ENCODE peak calls at places on chromosomes 16 and 17, in five cellular contexts. Z is gastrocnemius medialis, K is IMR-90, R is HepG2, C is heart left ventricle. P is an unnamed sample.

GRCh38 chr16:72860726-72861562 is 187.0 kb downstream of the ZFHX3 start:
- DNase-seq in R (no peak), C (no peak), K (no peak), Z (no peak), P (no peak)

GRCh38 chr16:89841275-89841674 is 13.0 kb downstream of the SPIRE2 start:
- DNase-seq in R (no peak), K (no peak), Z (no peak), C (no peak), P (no peak)

GRCh38 chr16:55039511-55039910 is 108.8 kb downstream of the IRX5 start:
- DNase-seq in R (no peak), Z (no peak), C (no peak), K (no peak), P (no peak)

GRCh38 chr16:25256821-25257503 is 683 bp downstream of the ZKSCAN2 start:
- DNase-seq in Z (no peak), K (peak; percentile 15), C (no peak), R (peak; percentile 40), P (peak; percentile 46)

GRCh38 chr17:7654832-7655540 is 4.3 kb downstream of the ATP1B2 start:
- DNase-seq in R (no peak), C (no peak), Z (no peak), K (peak; percentile 44), P (no peak)

GRCh38 chr17:41540921-41541625 is 13.0 kb upstream of the KRT19 start:
- DNase-seq in K (peak; percentile 32), C (no peak), Z (no peak), R (no peak), P (no peak)

GRCh38 chr16:75116081-75116910 is at the start of gene LDHD:
- DNase-seq in K (no peak), R (peak; percentile 86), C (peak; percentile 93), Z (peak; percentile 95), P (peak; percentile 37)

GRCh38 chr17:67095803-67096202 is 51.4 kb downstream of the CACNG1 start:
- DNase-seq in C (no peak), Z (no peak), R (peak; percentile 11), K (peak; percentile 73), P (no peak)

GRCh38 chr17:41548844-41549595 is 20.9 kb upstream of the KRT19 start:
- DNase-seq in R (peak; percentile 82), K (peak; percentile 86), C (peak; percentile 77), Z (peak; percentile 56), P (peak; percentile 87)

GRCh38 chr16:86922311-86922710 is 344.0 kb downstream of the FOXL1 start:
- DNase-seq in C (no peak), R (no peak), Z (no peak), K (no peak), P (no peak)

GRCh38 chr16:11349599-11350276 is 4.5 kb downstream of the RMI2 start:
- DNase-seq in R (no peak), Z (peak; percentile 63), K (peak; percentile 92), C (peak; percentile 48), P (no peak)

GRCh38 chr17:63652106-63652505 is 29.9 kb downstream of the MAP3K3 start:
- DNase-seq in C (no peak), R (no peak), Z (no peak), K (no peak), P (no peak)

GRCh38 chr17:70084476-70084875 is 9.5 kb downstream of the KCNJ16 start:
- DNase-seq in Z (no peak), K (peak; percentile 29), C (no peak), R (no peak), P (no peak)

GRCh38 chr16:37511-37910 is 15.9 kb downstream of the POLR3K start:
- DNase-seq in R (no peak), K (no peak), Z (no peak), C (no peak), P (no peak)

GRCh38 chr17:77450742-77451270 is 310.0 kb downstream of the SEC14L1 start:
- DNase-seq in C (no peak), R (peak; percentile 23), K (no peak), Z (no peak), P (no peak)

GRCh38 chr16:15631730-15632409 is 11.1 kb downstream of the MARF1 start:
- DNase-seq in R (no peak), K (no peak), C (no peak), Z (no peak), P (no peak)

GRCh38 chr17:81043725-81044427 is 8.9 kb downstream of the BAIAP2 start:
- DNase-seq in C (peak; percentile 52), R (peak; percentile 94), K (no peak), Z (no peak), P (no peak)

GRCh38 chr16:81614654-81615359 is 164.3 kb upstream of the PLCG2 start:
- DNase-seq in Z (no peak), R (no peak), K (no peak), C (no peak), P (no peak)

GRCh38 chr17:4345569-4345968 is 20.9 kb downstream of the UBE2G1 start:
- DNase-seq in K (no peak), R (no peak), C (no peak), Z (no peak), P (no peak)

GRCh38 chr16:56368545-56368944 is 56.8 kb downstream of the AMFR start:
- DNase-seq in Z (no peak), R (no peak), K (no peak), C (no peak), P (no peak)

GRCh38 chr17:59002126-59002525 is 104.6 kb downstream of the TRIM37 start:
- DNase-seq in R (no peak), Z (no peak), C (no peak), K (no peak), P (no peak)

GRCh38 chr17:61127960-61128359 is 271.7 kb upstream of the TBX2 start:
- DNase-seq in C (no peak), Z (no peak), K (peak; percentile 76), R (no peak), P (no peak)

GRCh38 chr16:46871587-46871986 is 12.6 kb upstream of the GPT2 start:
- DNase-seq in Z (no peak), C (no peak), K (no peak), R (no peak), P (no peak)

GRCh38 chr17:64059756-64060155 is 39.3 kb upstream of the ICAM2 start:
- DNase-seq in R (no peak), C (no peak), Z (no peak), K (no peak), P (no peak)

GRCh38 chr16:90019543-90020259 is 445 bp upstream of the DBNDD1 start:
- DNase-seq in C (no peak), K (peak; percentile 89), R (peak; percentile 67), Z (no peak), P (no peak)

GRCh38 chr16:2025878-2026460 is 733 bp upstream of the NHERF2 start:
- DNase-seq in C (peak; percentile 30), R (no peak), Z (no peak), K (no peak), P (no peak)

GRCh38 chr16:2022723-2023097 is 3.1 kb downstream of the NPW start:
- DNase-seq in Z (no peak), R (no peak), C (no peak), K (peak; percentile 26), P (no peak)

GRCh38 chr16:2025251-2025650 is 1.5 kb upstream of the NHERF2 start:
- DNase-seq in R (no peak), Z (no peak), C (no peak), K (no peak), P (no peak)

GRCh38 chr16:2024026-2024425 is 2.7 kb upstream of the NHERF2 start:
- DNase-seq in Z (no peak), C (no peak), K (no peak), R (no peak), P (no peak)

DNA sequence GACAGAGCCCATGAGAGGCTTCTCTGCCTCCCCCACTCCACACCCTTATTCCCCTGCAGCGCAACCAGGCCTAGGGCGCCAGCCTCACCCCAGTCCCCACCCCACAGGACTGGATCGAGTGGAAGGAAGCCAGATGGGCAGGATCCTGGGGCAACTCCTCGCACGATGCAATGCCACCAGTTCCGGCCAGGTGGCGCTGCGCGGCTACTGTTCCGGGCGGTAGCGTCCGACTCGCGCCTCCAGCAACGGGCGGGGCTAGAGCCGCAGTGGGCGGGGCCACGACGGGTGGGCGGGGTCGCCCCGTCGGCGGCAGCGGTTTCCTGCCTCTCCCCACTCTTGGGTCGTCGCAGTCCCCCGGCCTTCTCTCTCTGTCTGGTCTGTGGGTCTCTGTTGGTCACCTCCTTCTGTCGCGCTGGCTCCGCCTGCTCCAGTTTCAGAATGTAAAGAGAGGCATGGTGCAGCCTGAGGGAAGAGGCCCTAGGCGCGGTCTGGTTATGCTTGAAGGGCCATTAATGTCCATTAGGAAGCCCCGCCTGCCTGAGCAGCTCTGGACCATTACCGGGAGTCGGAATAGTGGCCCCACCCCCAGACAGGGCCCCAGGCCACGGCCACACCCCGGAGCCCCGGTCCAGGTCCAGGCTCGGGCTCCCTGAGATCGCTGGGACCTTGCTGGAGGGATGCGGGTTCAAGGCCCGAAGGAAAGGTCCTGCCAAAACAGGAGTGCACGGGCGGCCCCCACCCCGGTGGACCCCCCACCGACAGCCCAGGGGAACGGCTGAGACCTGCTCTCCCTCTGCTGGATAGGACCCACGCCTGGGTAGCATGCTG is 3.4 kb upstream of the NHERF2 start:
- DNase-seq in Z (peak; percentile 88), C (peak; percentile 92), K (peak; percentile 79), R (peak; percentile 75), P (peak; percentile 95)
- TF ChIP-seq POLR2A in Z (peak; percentile 48), C (peak; percentile 81), K (no peak), R (no peak), P (no peak)

GRCh38 chr17:47821424-47822379 is at the start of gene OSBPL7:
- DNase-seq in Z (peak; percentile 82), C (peak; percentile 84), K (peak; percentile 87), R (peak; percentile 76), P (peak; percentile 76)
- TF ChIP-seq POLR2A in Z (peak; percentile 60), C (peak; percentile 41), K (no peak), R (peak; percentile 52), P (peak; percentile 63)

GRCh38 chr17:17590883-17591407 is 563 bp downstream of the PEMT start:
- DNase-seq in C (no peak), K (no peak), Z (no peak), R (no peak), P (no peak)
- TF ChIP-seq POLR2A in C (no peak), K (no peak), Z (no peak), R (no peak), P (no peak)

DNA sequence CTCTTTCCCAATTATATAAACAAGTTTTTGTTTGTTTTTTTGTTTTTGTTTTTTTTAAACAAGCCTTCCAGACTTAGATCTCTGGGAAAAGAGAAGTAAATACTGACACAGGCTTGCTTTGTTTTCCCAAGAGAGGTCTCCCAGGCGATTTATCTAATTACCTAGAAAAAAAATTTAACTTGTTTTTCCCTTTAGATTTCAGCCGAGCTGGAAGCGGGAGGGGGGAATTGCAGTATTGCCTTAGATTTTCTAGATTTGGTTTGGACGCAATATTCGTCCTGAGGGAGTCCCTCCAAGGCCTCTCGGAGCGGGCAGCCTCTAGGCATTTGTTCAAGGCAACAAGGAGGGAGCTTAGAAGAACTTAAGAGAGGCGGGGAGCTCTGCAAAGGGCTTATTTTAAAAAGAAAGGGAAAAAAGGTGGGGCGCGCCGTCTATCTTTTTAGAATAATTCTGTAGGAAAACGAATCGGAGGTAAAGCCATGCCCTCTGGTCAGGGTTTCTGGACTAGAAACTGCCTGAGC is 479 bp upstream of the TMEM94 start:
- DNase-seq in Z (no peak), K (no peak), C (peak; percentile 32), R (no peak), P (no peak)
- TF ChIP-seq POLR2A in Z (no peak), K (peak; percentile 60), C (no peak), R (no peak), P (no peak)

GRCh38 chr17:410674-411401 is 58.2 kb upstream of the RPH3AL start:
- DNase-seq in R (no peak), C (no peak), K (peak; percentile 12), Z (no peak), P (peak; percentile 71)
- TF ChIP-seq POLR2A in R (no peak), C (no peak), K (no peak), Z (no peak), P (no peak)

P was measured in erythroblast.